ENCODE peak calls at places on chromosomes 6 and 20, in five cellular contexts. One of them, this sample, is unnamed.
A peak's percentile ranks its signal among the peaks of the same experiment; 100 is the strongest.

GRCh38 chr20:38973546-38974120 is 11.5 kb downstream of the DHX35 start:
- ATAC-seq in upper lobe of left lung: no peak
- ATAC-seq in HepG2: no peak
- ATAC-seq in GM12878: no peak
- ATAC-seq in K562: no peak
- ATAC-seq in this sample: no peak

GRCh38 chr20:50303573-50304500 is 113.2 kb downstream of the CEBPB start:
- ATAC-seq in upper lobe of left lung: no peak
- ATAC-seq in K562: peak; percentile 44
- ATAC-seq in GM12878: no peak
- ATAC-seq in HepG2: no peak
- ATAC-seq in this sample: peak; percentile 24

GRCh38 chr6:114446342-114446741 is 103.5 kb upstream of the HS3ST5 start:
- ATAC-seq in HepG2: no peak
- ATAC-seq in upper lobe of left lung: no peak
- ATAC-seq in GM12878: no peak
- ATAC-seq in K562: no peak
- ATAC-seq in this sample: no peak

GRCh38 chr6:16533210-16533609 is 228.1 kb downstream of the ATXN1 start:
- ATAC-seq in GM12878: no peak
- ATAC-seq in upper lobe of left lung: no peak
- ATAC-seq in HepG2: no peak
- ATAC-seq in K562: no peak
- ATAC-seq in this sample: no peak

GRCh38 chr6:155530219-155530834 is 74.7 kb upstream of the NOX3 start:
- ATAC-seq in HepG2: peak; percentile 90
- ATAC-seq in GM12878: peak; percentile 89
- ATAC-seq in K562: peak; percentile 57
- ATAC-seq in upper lobe of left lung: no peak
- ATAC-seq in this sample: no peak

GRCh38 chr6:39357998-39358686 is 35.6 kb upstream of the KCNK16 start:
- ATAC-seq in GM12878: no peak
- ATAC-seq in HepG2: no peak
- ATAC-seq in upper lobe of left lung: no peak
- ATAC-seq in K562: no peak
- ATAC-seq in this sample: no peak

GRCh38 chr6:40550096-40550731 is 37.0 kb downstream of the LRFN2 start:
- ATAC-seq in GM12878: peak; percentile 82
- ATAC-seq in upper lobe of left lung: no peak
- ATAC-seq in K562: peak; percentile 94
- ATAC-seq in HepG2: peak; percentile 81
- ATAC-seq in this sample: no peak

GRCh38 chr6:47599512-47599911 is 98.9 kb upstream of the ADGRF4 start:
- ATAC-seq in upper lobe of left lung: no peak
- ATAC-seq in GM12878: no peak
- ATAC-seq in K562: no peak
- ATAC-seq in HepG2: no peak
- ATAC-seq in this sample: no peak

GRCh38 chr20:58229198-58229802 is 847 bp upstream of the ANKRD60 start:
- ATAC-seq in HepG2: no peak
- ATAC-seq in GM12878: no peak
- ATAC-seq in upper lobe of left lung: no peak
- ATAC-seq in K562: no peak
- ATAC-seq in this sample: no peak

GRCh38 chr6:87798393-87799278 is 96.6 kb upstream of the AKIRIN2 start:
- ATAC-seq in upper lobe of left lung: no peak
- ATAC-seq in GM12878: peak; percentile 30
- ATAC-seq in HepG2: peak; percentile 95
- ATAC-seq in K562: no peak
- ATAC-seq in this sample: no peak

GRCh38 chr20:58268936-58269619 is 40.4 kb upstream of the RAB22A start:
- ATAC-seq in K562: peak; percentile 64
- ATAC-seq in HepG2: no peak
- ATAC-seq in GM12878: no peak
- ATAC-seq in upper lobe of left lung: no peak
- ATAC-seq in this sample: no peak

DNA sequence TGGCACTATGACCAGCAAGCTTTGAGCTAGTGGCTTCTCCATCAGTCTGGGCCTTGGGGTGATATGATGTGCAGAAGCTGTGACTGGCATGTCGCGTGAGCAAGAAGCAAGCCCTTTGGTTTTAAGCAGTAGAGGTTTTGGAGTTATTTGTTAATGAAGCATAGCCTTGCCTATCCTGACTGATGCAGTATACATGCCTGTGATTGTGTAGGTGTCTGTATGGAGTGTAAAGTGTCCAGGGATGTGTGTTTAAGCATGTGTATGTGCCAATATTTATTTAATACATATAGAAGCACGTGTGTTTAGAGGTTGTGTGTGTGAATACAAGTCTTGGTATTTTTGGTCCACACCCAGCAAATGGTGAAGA is 61.0 kb upstream of the CCDC167 start:
- ATAC-seq in GM12878: no peak
- ATAC-seq in HepG2: no peak
- ATAC-seq in upper lobe of left lung: no peak
- ATAC-seq in K562: no peak
- ATAC-seq in this sample: no peak
- H3K4me1 ChIP-seq in GM12878: peaks cover 96% of the 10 kb centered on the region
- H3K4me1 ChIP-seq in HepG2: no peaks in the 10 kb centered on the region
- H3K4me1 ChIP-seq in upper lobe of left lung: peaks cover 2% of the 10 kb centered on the region
- H3K4me1 ChIP-seq in K562: no peaks in the 10 kb centered on the region
- H3K4me1 ChIP-seq in this sample: peaks cover 1% of the 10 kb centered on the region

GRCh38 chr6:136067731-136068341 is 182.3 kb downstream of the MTFR2 start:
- ATAC-seq in K562: no peak
- ATAC-seq in HepG2: no peak
- ATAC-seq in upper lobe of left lung: no peak
- ATAC-seq in GM12878: no peak
- ATAC-seq in this sample: no peak
- TF ChIP-seq EP300 in K562: no peak
- TF ChIP-seq EP300 in HepG2: no peak
- TF ChIP-seq EP300 in upper lobe of left lung: no peak
- TF ChIP-seq EP300 in GM12878: no peak
- TF ChIP-seq EP300 in this sample: no peak

GRCh38 chr6:41650120-41650519 is 11.9 kb downstream of the MDFI start:
- ATAC-seq in upper lobe of left lung: no peak
- ATAC-seq in K562: no peak
- ATAC-seq in HepG2: no peak
- ATAC-seq in GM12878: no peak
- ATAC-seq in this sample: no peak
- TF ChIP-seq POLR2AphosphoS5 in upper lobe of left lung: no peak
- TF ChIP-seq POLR2AphosphoS5 in K562: no peak
- TF ChIP-seq POLR2AphosphoS5 in HepG2: no peak
- TF ChIP-seq POLR2AphosphoS5 in GM12878: no peak
- TF ChIP-seq POLR2AphosphoS5 in this sample: no peak

DNA sequence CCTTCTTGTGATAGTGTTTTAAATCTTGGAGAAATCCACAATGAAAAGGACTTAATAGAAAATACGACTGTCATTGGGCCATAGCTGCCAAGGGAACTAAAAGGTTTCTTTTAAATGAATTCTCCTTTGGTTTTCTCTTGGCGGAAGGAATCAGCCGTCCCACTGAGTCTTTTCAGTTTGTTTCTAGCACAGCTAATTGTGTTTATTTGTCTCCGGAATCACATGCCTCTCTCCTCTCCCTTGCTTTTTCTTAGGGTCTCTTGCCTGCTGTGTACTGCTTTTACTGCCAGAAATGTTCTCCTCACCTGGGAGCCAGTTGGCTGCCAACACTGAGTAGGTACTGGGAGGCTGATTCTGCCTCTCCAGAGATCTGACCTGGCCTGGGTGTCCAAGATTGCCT is 11.3 kb downstream of the PAQR8 start:
- ATAC-seq in GM12878: no peak
- ATAC-seq in upper lobe of left lung: no peak
- ATAC-seq in K562: no peak
- ATAC-seq in HepG2: no peak
- ATAC-seq in this sample: no peak
- H3K4me1 ChIP-seq in GM12878: peaks cover 26% of the 10 kb centered on the region
- H3K4me1 ChIP-seq in upper lobe of left lung: peaks cover 4% of the 10 kb centered on the region
- H3K4me1 ChIP-seq in K562: no peaks in the 10 kb centered on the region
- H3K4me1 ChIP-seq in HepG2: peaks cover 96% of the 10 kb centered on the region
- H3K4me1 ChIP-seq in this sample: no peaks in the 10 kb centered on the region

GRCh38 chr6:65075705-65076104 is 631.3 kb downstream of the EYS start:
- ATAC-seq in GM12878: no peak
- ATAC-seq in K562: no peak
- ATAC-seq in HepG2: no peak
- ATAC-seq in upper lobe of left lung: no peak
- ATAC-seq in this sample: no peak
- TF ChIP-seq EP300 in GM12878: no peak
- TF ChIP-seq EP300 in K562: no peak
- TF ChIP-seq EP300 in HepG2: no peak
- TF ChIP-seq EP300 in upper lobe of left lung: no peak
- TF ChIP-seq EP300 in this sample: no peak

GRCh38 chr6:27442932-27443331 is 30.0 kb downstream of the ZNF184 start:
- ATAC-seq in K562: no peak
- ATAC-seq in HepG2: no peak
- ATAC-seq in GM12878: no peak
- ATAC-seq in upper lobe of left lung: no peak
- ATAC-seq in this sample: no peak
- TF ChIP-seq POLR2AphosphoS5 in K562: no peak
- TF ChIP-seq POLR2AphosphoS5 in HepG2: no peak
- TF ChIP-seq POLR2AphosphoS5 in GM12878: no peak
- TF ChIP-seq POLR2AphosphoS5 in upper lobe of left lung: no peak
- TF ChIP-seq POLR2AphosphoS5 in this sample: no peak

GRCh38 chr20:62661647-62662046 is 19.3 kb downstream of the SLCO4A1 start:
- ATAC-seq in upper lobe of left lung: no peak
- ATAC-seq in K562: no peak
- ATAC-seq in HepG2: no peak
- ATAC-seq in GM12878: no peak
- ATAC-seq in this sample: no peak
- H3K4me1 ChIP-seq in upper lobe of left lung: peaks cover 19% of the 10 kb centered on the region
- H3K4me1 ChIP-seq in K562: no peaks in the 10 kb centered on the region
- H3K4me1 ChIP-seq in HepG2: peaks cover 47% of the 10 kb centered on the region
- H3K4me1 ChIP-seq in GM12878: peaks cover 9% of the 10 kb centered on the region
- H3K4me1 ChIP-seq in this sample: no peaks in the 10 kb centered on the region

GRCh38 chr6:34005845-34006644 is 139.8 kb downstream of the GRM4 start:
- ATAC-seq in upper lobe of left lung: no peak
- ATAC-seq in GM12878: no peak
- ATAC-seq in HepG2: no peak
- ATAC-seq in K562: no peak
- ATAC-seq in this sample: no peak
- TF ChIP-seq EP300 in upper lobe of left lung: no peak
- TF ChIP-seq EP300 in GM12878: no peak
- TF ChIP-seq EP300 in HepG2: no peak
- TF ChIP-seq EP300 in K562: no peak
- TF ChIP-seq EP300 in this sample: no peak

GRCh38 chr6:19849736-19850135 is 12.6 kb downstream of the ID4 start:
- ATAC-seq in upper lobe of left lung: no peak
- ATAC-seq in GM12878: no peak
- ATAC-seq in HepG2: no peak
- ATAC-seq in K562: no peak
- ATAC-seq in this sample: no peak

GRCh38 chr6:19852090-19852457 is 14.9 kb downstream of the ID4 start:
- ATAC-seq in K562: no peak
- ATAC-seq in upper lobe of left lung: no peak
- ATAC-seq in GM12878: no peak
- ATAC-seq in HepG2: no peak
- ATAC-seq in this sample: no peak

GRCh38 chr6:19849196-19849595 is 12.0 kb downstream of the ID4 start:
- ATAC-seq in GM12878: no peak
- ATAC-seq in HepG2: no peak
- ATAC-seq in K562: no peak
- ATAC-seq in upper lobe of left lung: no peak
- ATAC-seq in this sample: no peak

GRCh38 chr6:19848465-19848864 is 11.3 kb downstream of the ID4 start:
- ATAC-seq in upper lobe of left lung: no peak
- ATAC-seq in HepG2: no peak
- ATAC-seq in K562: no peak
- ATAC-seq in GM12878: no peak
- ATAC-seq in this sample: no peak

DNA sequence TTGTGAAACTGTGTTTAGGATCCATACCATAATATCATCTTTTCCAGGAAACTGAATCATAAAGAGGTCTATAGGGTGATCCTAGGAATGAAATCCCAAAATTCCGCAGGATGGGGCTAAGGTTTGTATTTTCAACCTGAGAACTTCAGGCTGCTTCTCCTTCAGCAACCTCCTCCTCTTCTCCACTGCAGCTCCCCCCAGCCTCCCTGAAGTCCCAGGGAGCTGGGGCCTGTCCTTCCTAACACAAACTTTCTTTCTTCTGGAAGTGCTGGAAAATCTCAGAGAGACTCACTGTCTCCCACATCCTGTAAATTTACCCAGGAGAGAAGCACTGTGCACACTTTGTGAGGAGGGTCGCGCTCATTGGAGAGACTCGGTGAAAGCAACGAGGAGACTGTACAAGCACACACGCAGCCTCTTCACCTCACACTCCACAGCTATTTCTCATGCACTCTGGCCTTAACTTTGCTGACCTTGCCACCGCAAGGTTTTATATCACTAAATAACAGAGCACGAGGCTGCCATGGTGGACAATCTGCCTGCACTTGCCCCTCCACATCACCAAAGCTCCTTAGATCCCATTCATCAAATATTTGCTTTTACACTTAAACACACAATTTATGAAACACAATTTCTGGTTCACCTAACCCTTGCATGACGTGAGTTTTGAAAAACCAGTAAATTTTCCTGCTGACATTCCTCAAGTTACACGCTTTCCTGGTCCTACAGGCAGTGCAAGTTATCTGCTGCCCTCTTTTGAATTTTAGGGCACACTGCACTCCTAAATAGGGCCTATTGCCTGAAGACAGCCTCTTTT is 14.3 kb downstream of the ID4 start:
- ATAC-seq in GM12878: peak; percentile 71
- ATAC-seq in K562: peak; percentile 95
- ATAC-seq in HepG2: peak; percentile 98
- ATAC-seq in upper lobe of left lung: peak; percentile 93
- ATAC-seq in this sample: peak; percentile 79
- TF ChIP-seq POLR2AphosphoS5 in GM12878: no peak
- TF ChIP-seq POLR2AphosphoS5 in K562: no peak
- TF ChIP-seq POLR2AphosphoS5 in HepG2: no peak
- TF ChIP-seq POLR2AphosphoS5 in upper lobe of left lung: no peak
- TF ChIP-seq POLR2AphosphoS5 in this sample: peak; percentile 23

GRCh38 chr6:42140051-42140450 is 2.4 kb downstream of the C6orf132 start:
- ATAC-seq in upper lobe of left lung: no peak
- ATAC-seq in HepG2: no peak
- ATAC-seq in K562: no peak
- ATAC-seq in GM12878: peak; percentile 38
- ATAC-seq in this sample: no peak
- H3K4me1 ChIP-seq in upper lobe of left lung: peaks cover 32% of the 10 kb centered on the region
- H3K4me1 ChIP-seq in HepG2: peaks cover 69% of the 10 kb centered on the region
- H3K4me1 ChIP-seq in K562: peaks cover 34% of the 10 kb centered on the region
- H3K4me1 ChIP-seq in GM12878: peaks cover 4% of the 10 kb centered on the region
- H3K4me1 ChIP-seq in this sample: no peaks in the 10 kb centered on the region